ENCODE peak calls at places on chromosomes 1 and 21, in nine cellular contexts. One of them, this sample, is unnamed.

GRCh38 chr1:152657677-152658076 is 5.5 kb upstream of the LCE2D start:
- DNase-seq in progenitor cell of endocrine pancreas: no peak
- DNase-seq in fibroblast of pulmonary artery: no peak
- DNase-seq in glutamatergic neuron: no peak
- DNase-seq in iPS-NIHi11: no peak
- DNase-seq in RPMI7951: no peak
- DNase-seq in activated CD8-positive, alpha-beta memory T cell treated with anti-CD3 and anti-CD28 coated beads, Interleukin-2, amount 50 U/mL, for 4 hours: no peak
- DNase-seq in epithelial cell of prostate: no peak
- DNase-seq in stimulated activated CD4-positive, alpha-beta T cell treated with anti-CD3 and anti-CD28 coated beads, TNF-alpha, amount 100 ng/mL, for 4 hours: no peak
- DNase-seq in this sample: no peak

GRCh38 chr1:19596065-19596718 is 47.9 kb upstream of the NBL1 start:
- DNase-seq in progenitor cell of endocrine pancreas: no peak
- DNase-seq in fibroblast of pulmonary artery: no peak
- DNase-seq in glutamatergic neuron: no peak
- DNase-seq in iPS-NIHi11: peak
- DNase-seq in RPMI7951: no peak
- DNase-seq in activated CD8-positive, alpha-beta memory T cell treated with anti-CD3 and anti-CD28 coated beads, Interleukin-2, amount 50 U/mL, for 4 hours: no peak
- DNase-seq in epithelial cell of prostate: no peak
- DNase-seq in stimulated activated CD4-positive, alpha-beta T cell treated with anti-CD3 and anti-CD28 coated beads, TNF-alpha, amount 100 ng/mL, for 4 hours: no peak
- DNase-seq in this sample: peak

GRCh38 chr1:221886311-221887090 is 144.6 kb upstream of the DUSP10 start:
- DNase-seq in progenitor cell of endocrine pancreas: no peak
- DNase-seq in fibroblast of pulmonary artery: no peak
- DNase-seq in glutamatergic neuron: no peak
- DNase-seq in iPS-NIHi11: no peak
- DNase-seq in RPMI7951: peak
- DNase-seq in activated CD8-positive, alpha-beta memory T cell treated with anti-CD3 and anti-CD28 coated beads, Interleukin-2, amount 50 U/mL, for 4 hours: no peak
- DNase-seq in epithelial cell of prostate: peak
- DNase-seq in stimulated activated CD4-positive, alpha-beta T cell treated with anti-CD3 and anti-CD28 coated beads, TNF-alpha, amount 100 ng/mL, for 4 hours: no peak
- DNase-seq in this sample: no peak

GRCh38 chr1:107706181-107706580 is 258.8 kb downstream of the VAV3 start:
- DNase-seq in progenitor cell of endocrine pancreas: no peak
- DNase-seq in fibroblast of pulmonary artery: no peak
- DNase-seq in glutamatergic neuron: no peak
- DNase-seq in iPS-NIHi11: no peak
- DNase-seq in RPMI7951: no peak
- DNase-seq in activated CD8-positive, alpha-beta memory T cell treated with anti-CD3 and anti-CD28 coated beads, Interleukin-2, amount 50 U/mL, for 4 hours: no peak
- DNase-seq in epithelial cell of prostate: no peak
- DNase-seq in stimulated activated CD4-positive, alpha-beta T cell treated with anti-CD3 and anti-CD28 coated beads, TNF-alpha, amount 100 ng/mL, for 4 hours: no peak
- DNase-seq in this sample: peak

GRCh38 chr21:36100971-36101641 is 31.3 kb downstream of the CBR1 start:
- DNase-seq in progenitor cell of endocrine pancreas: no peak
- DNase-seq in fibroblast of pulmonary artery: no peak
- DNase-seq in glutamatergic neuron: no peak
- DNase-seq in iPS-NIHi11: no peak
- DNase-seq in RPMI7951: no peak
- DNase-seq in activated CD8-positive, alpha-beta memory T cell treated with anti-CD3 and anti-CD28 coated beads, Interleukin-2, amount 50 U/mL, for 4 hours: no peak
- DNase-seq in epithelial cell of prostate: no peak
- DNase-seq in stimulated activated CD4-positive, alpha-beta T cell treated with anti-CD3 and anti-CD28 coated beads, TNF-alpha, amount 100 ng/mL, for 4 hours: no peak
- DNase-seq in this sample: no peak

GRCh38 chr1:228794810-228795209 is 59.5 kb downstream of the RHOU start:
- DNase-seq in progenitor cell of endocrine pancreas: no peak
- DNase-seq in fibroblast of pulmonary artery: no peak
- DNase-seq in glutamatergic neuron: no peak
- DNase-seq in iPS-NIHi11: no peak
- DNase-seq in RPMI7951: no peak
- DNase-seq in activated CD8-positive, alpha-beta memory T cell treated with anti-CD3 and anti-CD28 coated beads, Interleukin-2, amount 50 U/mL, for 4 hours: no peak
- DNase-seq in epithelial cell of prostate: no peak
- DNase-seq in stimulated activated CD4-positive, alpha-beta T cell treated with anti-CD3 and anti-CD28 coated beads, TNF-alpha, amount 100 ng/mL, for 4 hours: no peak
- DNase-seq in this sample: no peak

GRCh38 chr1:84883286-84883685 is 9.7 kb downstream of the LPAR3 start:
- DNase-seq in progenitor cell of endocrine pancreas: no peak
- DNase-seq in fibroblast of pulmonary artery: peak
- DNase-seq in glutamatergic neuron: no peak
- DNase-seq in iPS-NIHi11: no peak
- DNase-seq in RPMI7951: no peak
- DNase-seq in activated CD8-positive, alpha-beta memory T cell treated with anti-CD3 and anti-CD28 coated beads, Interleukin-2, amount 50 U/mL, for 4 hours: no peak
- DNase-seq in epithelial cell of prostate: no peak
- DNase-seq in stimulated activated CD4-positive, alpha-beta T cell treated with anti-CD3 and anti-CD28 coated beads, TNF-alpha, amount 100 ng/mL, for 4 hours: no peak
- DNase-seq in this sample: no peak

GRCh38 chr1:227731241-227731677 is 3.8 kb downstream of the JMJD4 start:
- DNase-seq in progenitor cell of endocrine pancreas: no peak
- DNase-seq in fibroblast of pulmonary artery: no peak
- DNase-seq in glutamatergic neuron: no peak
- DNase-seq in iPS-NIHi11: no peak
- DNase-seq in RPMI7951: no peak
- DNase-seq in activated CD8-positive, alpha-beta memory T cell treated with anti-CD3 and anti-CD28 coated beads, Interleukin-2, amount 50 U/mL, for 4 hours: no peak
- DNase-seq in epithelial cell of prostate: no peak
- DNase-seq in stimulated activated CD4-positive, alpha-beta T cell treated with anti-CD3 and anti-CD28 coated beads, TNF-alpha, amount 100 ng/mL, for 4 hours: no peak
- DNase-seq in this sample: no peak

GRCh38 chr1:42793824-42794223 is 9.0 kb downstream of the TMEM269 start:
- DNase-seq in progenitor cell of endocrine pancreas: no peak
- DNase-seq in fibroblast of pulmonary artery: peak
- DNase-seq in glutamatergic neuron: no peak
- DNase-seq in iPS-NIHi11: no peak
- DNase-seq in RPMI7951: no peak
- DNase-seq in activated CD8-positive, alpha-beta memory T cell treated with anti-CD3 and anti-CD28 coated beads, Interleukin-2, amount 50 U/mL, for 4 hours: no peak
- DNase-seq in epithelial cell of prostate: no peak
- DNase-seq in stimulated activated CD4-positive, alpha-beta T cell treated with anti-CD3 and anti-CD28 coated beads, TNF-alpha, amount 100 ng/mL, for 4 hours: no peak
- DNase-seq in this sample: no peak

GRCh38 chr21:46307625-46308024 is 16.0 kb downstream of the C21orf58 start:
- DNase-seq in progenitor cell of endocrine pancreas: no peak
- DNase-seq in fibroblast of pulmonary artery: no peak
- DNase-seq in glutamatergic neuron: no peak
- DNase-seq in iPS-NIHi11: no peak
- DNase-seq in RPMI7951: peak
- DNase-seq in activated CD8-positive, alpha-beta memory T cell treated with anti-CD3 and anti-CD28 coated beads, Interleukin-2, amount 50 U/mL, for 4 hours: no peak
- DNase-seq in epithelial cell of prostate: no peak
- DNase-seq in stimulated activated CD4-positive, alpha-beta T cell treated with anti-CD3 and anti-CD28 coated beads, TNF-alpha, amount 100 ng/mL, for 4 hours: no peak
- DNase-seq in this sample: no peak

GRCh38 chr1:92410706-92411105 is 76.0 kb downstream of the GFI1 start:
- DNase-seq in progenitor cell of endocrine pancreas: no peak
- DNase-seq in fibroblast of pulmonary artery: no peak
- DNase-seq in glutamatergic neuron: no peak
- DNase-seq in iPS-NIHi11: no peak
- DNase-seq in RPMI7951: no peak
- DNase-seq in activated CD8-positive, alpha-beta memory T cell treated with anti-CD3 and anti-CD28 coated beads, Interleukin-2, amount 50 U/mL, for 4 hours: peak
- DNase-seq in epithelial cell of prostate: no peak
- DNase-seq in stimulated activated CD4-positive, alpha-beta T cell treated with anti-CD3 and anti-CD28 coated beads, TNF-alpha, amount 100 ng/mL, for 4 hours: no peak
- DNase-seq in this sample: no peak

GRCh38 chr1:178038372-178038771 is 55.5 kb upstream of the RASAL2 start:
- DNase-seq in progenitor cell of endocrine pancreas: no peak
- DNase-seq in fibroblast of pulmonary artery: no peak
- DNase-seq in glutamatergic neuron: no peak
- DNase-seq in iPS-NIHi11: no peak
- DNase-seq in RPMI7951: no peak
- DNase-seq in activated CD8-positive, alpha-beta memory T cell treated with anti-CD3 and anti-CD28 coated beads, Interleukin-2, amount 50 U/mL, for 4 hours: no peak
- DNase-seq in epithelial cell of prostate: no peak
- DNase-seq in stimulated activated CD4-positive, alpha-beta T cell treated with anti-CD3 and anti-CD28 coated beads, TNF-alpha, amount 100 ng/mL, for 4 hours: no peak
- DNase-seq in this sample: no peak

GRCh38 chr1:155272466-155273133 is 704 bp downstream of the CLK2 start:
- DNase-seq in progenitor cell of endocrine pancreas: no peak
- DNase-seq in fibroblast of pulmonary artery: peak
- DNase-seq in glutamatergic neuron: no peak
- DNase-seq in iPS-NIHi11: no peak
- DNase-seq in RPMI7951: peak
- DNase-seq in activated CD8-positive, alpha-beta memory T cell treated with anti-CD3 and anti-CD28 coated beads, Interleukin-2, amount 50 U/mL, for 4 hours: no peak
- DNase-seq in epithelial cell of prostate: no peak
- DNase-seq in stimulated activated CD4-positive, alpha-beta T cell treated with anti-CD3 and anti-CD28 coated beads, TNF-alpha, amount 100 ng/mL, for 4 hours: no peak
- DNase-seq in this sample: no peak

GRCh38 chr1:156591181-156591431 is 470 bp upstream of the NAXE start:
- DNase-seq in progenitor cell of endocrine pancreas: no peak
- DNase-seq in fibroblast of pulmonary artery: no peak
- DNase-seq in glutamatergic neuron: no peak
- DNase-seq in iPS-NIHi11: no peak
- DNase-seq in RPMI7951: no peak
- DNase-seq in activated CD8-positive, alpha-beta memory T cell treated with anti-CD3 and anti-CD28 coated beads, Interleukin-2, amount 50 U/mL, for 4 hours: no peak
- DNase-seq in epithelial cell of prostate: no peak
- DNase-seq in stimulated activated CD4-positive, alpha-beta T cell treated with anti-CD3 and anti-CD28 coated beads, TNF-alpha, amount 100 ng/mL, for 4 hours: no peak
- DNase-seq in this sample: no peak

GRCh38 chr1:204618148-204618760 is 67.3 kb downstream of the LRRN2 start:
- DNase-seq in progenitor cell of endocrine pancreas: no peak
- DNase-seq in fibroblast of pulmonary artery: no peak
- DNase-seq in glutamatergic neuron: no peak
- DNase-seq in iPS-NIHi11: no peak
- DNase-seq in RPMI7951: no peak
- DNase-seq in activated CD8-positive, alpha-beta memory T cell treated with anti-CD3 and anti-CD28 coated beads, Interleukin-2, amount 50 U/mL, for 4 hours: no peak
- DNase-seq in epithelial cell of prostate: no peak
- DNase-seq in stimulated activated CD4-positive, alpha-beta T cell treated with anti-CD3 and anti-CD28 coated beads, TNF-alpha, amount 100 ng/mL, for 4 hours: no peak
- DNase-seq in this sample: no peak

GRCh38 chr1:47787560-47787959 is 209.6 kb downstream of the TRABD2B start:
- DNase-seq in progenitor cell of endocrine pancreas: no peak
- DNase-seq in fibroblast of pulmonary artery: no peak
- DNase-seq in glutamatergic neuron: no peak
- DNase-seq in iPS-NIHi11: no peak
- DNase-seq in RPMI7951: no peak
- DNase-seq in activated CD8-positive, alpha-beta memory T cell treated with anti-CD3 and anti-CD28 coated beads, Interleukin-2, amount 50 U/mL, for 4 hours: no peak
- DNase-seq in epithelial cell of prostate: no peak
- DNase-seq in stimulated activated CD4-positive, alpha-beta T cell treated with anti-CD3 and anti-CD28 coated beads, TNF-alpha, amount 100 ng/mL, for 4 hours: no peak
- DNase-seq in this sample: no peak

GRCh38 chr1:209353097-209353496 is 230.4 kb upstream of the CAMK1G start:
- DNase-seq in progenitor cell of endocrine pancreas: no peak
- DNase-seq in fibroblast of pulmonary artery: no peak
- DNase-seq in glutamatergic neuron: no peak
- DNase-seq in iPS-NIHi11: no peak
- DNase-seq in RPMI7951: no peak
- DNase-seq in activated CD8-positive, alpha-beta memory T cell treated with anti-CD3 and anti-CD28 coated beads, Interleukin-2, amount 50 U/mL, for 4 hours: no peak
- DNase-seq in epithelial cell of prostate: no peak
- DNase-seq in stimulated activated CD4-positive, alpha-beta T cell treated with anti-CD3 and anti-CD28 coated beads, TNF-alpha, amount 100 ng/mL, for 4 hours: no peak
- DNase-seq in this sample: no peak

GRCh38 chr1:166166400-166166699 is 451 bp downstream of the FAM78B start:
- DNase-seq in progenitor cell of endocrine pancreas: no peak
- DNase-seq in fibroblast of pulmonary artery: no peak
- DNase-seq in glutamatergic neuron: no peak
- DNase-seq in iPS-NIHi11: no peak
- DNase-seq in RPMI7951: no peak
- DNase-seq in activated CD8-positive, alpha-beta memory T cell treated with anti-CD3 and anti-CD28 coated beads, Interleukin-2, amount 50 U/mL, for 4 hours: peak
- DNase-seq in epithelial cell of prostate: no peak
- DNase-seq in stimulated activated CD4-positive, alpha-beta T cell treated with anti-CD3 and anti-CD28 coated beads, TNF-alpha, amount 100 ng/mL, for 4 hours: no peak
- DNase-seq in this sample: no peak

GRCh38 chr1:180917306-180918065 is 4.8 kb downstream of the KIAA1614 start:
- DNase-seq in progenitor cell of endocrine pancreas: no peak
- DNase-seq in fibroblast of pulmonary artery: peak
- DNase-seq in glutamatergic neuron: no peak
- DNase-seq in iPS-NIHi11: no peak
- DNase-seq in RPMI7951: no peak
- DNase-seq in activated CD8-positive, alpha-beta memory T cell treated with anti-CD3 and anti-CD28 coated beads, Interleukin-2, amount 50 U/mL, for 4 hours: no peak
- DNase-seq in epithelial cell of prostate: no peak
- DNase-seq in stimulated activated CD4-positive, alpha-beta T cell treated with anti-CD3 and anti-CD28 coated beads, TNF-alpha, amount 100 ng/mL, for 4 hours: no peak
- DNase-seq in this sample: no peak

GRCh38 chr1:202204065-202204464 is 10.5 kb downstream of the LGR6 start:
- DNase-seq in progenitor cell of endocrine pancreas: no peak
- DNase-seq in fibroblast of pulmonary artery: no peak
- DNase-seq in glutamatergic neuron: no peak
- DNase-seq in iPS-NIHi11: no peak
- DNase-seq in RPMI7951: no peak
- DNase-seq in activated CD8-positive, alpha-beta memory T cell treated with anti-CD3 and anti-CD28 coated beads, Interleukin-2, amount 50 U/mL, for 4 hours: no peak
- DNase-seq in epithelial cell of prostate: no peak
- DNase-seq in stimulated activated CD4-positive, alpha-beta T cell treated with anti-CD3 and anti-CD28 coated beads, TNF-alpha, amount 100 ng/mL, for 4 hours: no peak
- DNase-seq in this sample: no peak

GRCh38 chr21:25936776-25937175 is 202.0 kb downstream of the GABPA start:
- DNase-seq in progenitor cell of endocrine pancreas: no peak
- DNase-seq in fibroblast of pulmonary artery: peak
- DNase-seq in glutamatergic neuron: no peak
- DNase-seq in iPS-NIHi11: no peak
- DNase-seq in RPMI7951: peak
- DNase-seq in activated CD8-positive, alpha-beta memory T cell treated with anti-CD3 and anti-CD28 coated beads, Interleukin-2, amount 50 U/mL, for 4 hours: no peak
- DNase-seq in epithelial cell of prostate: no peak
- DNase-seq in stimulated activated CD4-positive, alpha-beta T cell treated with anti-CD3 and anti-CD28 coated beads, TNF-alpha, amount 100 ng/mL, for 4 hours: no peak
- DNase-seq in this sample: no peak

GRCh38 chr21:42599962-42600361 is 53.5 kb upstream of the PDE9A start:
- DNase-seq in progenitor cell of endocrine pancreas: no peak
- DNase-seq in fibroblast of pulmonary artery: no peak
- DNase-seq in glutamatergic neuron: no peak
- DNase-seq in iPS-NIHi11: no peak
- DNase-seq in RPMI7951: no peak
- DNase-seq in activated CD8-positive, alpha-beta memory T cell treated with anti-CD3 and anti-CD28 coated beads, Interleukin-2, amount 50 U/mL, for 4 hours: no peak
- DNase-seq in epithelial cell of prostate: no peak
- DNase-seq in stimulated activated CD4-positive, alpha-beta T cell treated with anti-CD3 and anti-CD28 coated beads, TNF-alpha, amount 100 ng/mL, for 4 hours: no peak
- DNase-seq in this sample: no peak

GRCh38 chr1:113657556-113658063 is 101.7 kb downstream of the PHTF1 start:
- DNase-seq in progenitor cell of endocrine pancreas: no peak
- DNase-seq in fibroblast of pulmonary artery: no peak
- DNase-seq in glutamatergic neuron: no peak
- DNase-seq in iPS-NIHi11: no peak
- DNase-seq in RPMI7951: no peak
- DNase-seq in activated CD8-positive, alpha-beta memory T cell treated with anti-CD3 and anti-CD28 coated beads, Interleukin-2, amount 50 U/mL, for 4 hours: no peak
- DNase-seq in epithelial cell of prostate: no peak
- DNase-seq in stimulated activated CD4-positive, alpha-beta T cell treated with anti-CD3 and anti-CD28 coated beads, TNF-alpha, amount 100 ng/mL, for 4 hours: no peak
- DNase-seq in this sample: no peak

GRCh38 chr21:33578214-33578613 is 10.3 kb downstream of the DONSON start:
- DNase-seq in progenitor cell of endocrine pancreas: no peak
- DNase-seq in fibroblast of pulmonary artery: peak
- DNase-seq in glutamatergic neuron: no peak
- DNase-seq in iPS-NIHi11: no peak
- DNase-seq in RPMI7951: no peak
- DNase-seq in activated CD8-positive, alpha-beta memory T cell treated with anti-CD3 and anti-CD28 coated beads, Interleukin-2, amount 50 U/mL, for 4 hours: no peak
- DNase-seq in epithelial cell of prostate: no peak
- DNase-seq in stimulated activated CD4-positive, alpha-beta T cell treated with anti-CD3 and anti-CD28 coated beads, TNF-alpha, amount 100 ng/mL, for 4 hours: no peak
- DNase-seq in this sample: no peak